ENCODE peak calls at places on chromosomes 6 and 20, in eight cellular contexts. B, L, T, U, K, P, A and R are unnamed samples.

GRCh38 chr6:21392177-21392576 is 201.4 kb upstream of the SOX4 start:
- DNase-seq in U (no peak), L (no peak), B (no peak), K (no peak), P (no peak), T (no peak), A (no peak), R (no peak)

GRCh38 chr6:150857062-150857905 is 8.2 kb upstream of the MTHFD1L start:
- DNase-seq in B (no peak), P (no peak), L (peak), K (no peak), A (peak), U (no peak), T (no peak), R (peak)

GRCh38 chr6:140857734-140858380 is 1274.9 kb upstream of the GJE1 start:
- DNase-seq in K (no peak), P (no peak), L (peak), T (no peak), A (peak), B (no peak), U (no peak), R (peak)

GRCh38 chr6:73560853-73561407 is 40.1 kb upstream of the EEF1A1 start:
- DNase-seq in A (no peak), L (no peak), P (no peak), K (no peak), T (no peak), U (no peak), B (no peak), R (no peak)

GRCh38 chr6:166046232-166046631 is 121.4 kb downstream of the TBXT start:
- DNase-seq in L (peak), U (no peak), B (no peak), T (no peak), P (no peak), K (no peak), A (peak), R (peak)

GRCh38 chr6:104585646-104586045 is 274.1 kb downstream of the HACE1 start:
- DNase-seq in L (no peak), U (no peak), A (no peak), K (no peak), T (no peak), P (no peak), B (no peak), R (no peak)

GRCh38 chr6:166691199-166691598 is 64.1 kb upstream of the RPS6KA2 start:
- DNase-seq in U (peak), K (no peak), P (no peak), B (no peak), L (peak), A (no peak), T (no peak), R (no peak)

GRCh38 chr6:162829013-162829742 is 101.4 kb downstream of the PACRG start:
- DNase-seq in U (no peak), B (no peak), P (no peak), A (no peak), L (no peak), T (no peak), K (no peak), R (no peak)

GRCh38 chr20:54108394-54108643 is 37.9 kb upstream of the BCAS1 start:
- DNase-seq in T (no peak), U (no peak), A (no peak), B (no peak), L (no peak), P (no peak), K (no peak), R (no peak)

GRCh38 chr6:44052419-44053011 is 74.7 kb downstream of the MRPL14 start:
- DNase-seq in A (no peak), L (peak), T (no peak), K (no peak), U (peak), P (no peak), B (no peak), R (peak)